ENCODE peak calls at places on chromosome 20, in nine cellular contexts. U, N, Y, O, E, H, L, S and A are unnamed samples.

GRCh38 chr20:45902199-45902701 is 9.7 kb downstream of the PLTP start:
- DNase-seq in U (no peak), N (no peak), Y (no peak), O (no peak), E (no peak), H (no peak), L (no peak), S (no peak), A (no peak)

GRCh38 chr20:59125909-59126308 is 37.7 kb upstream of the ZNF831 start:
- DNase-seq in U (no peak), N (no peak), Y (no peak), O (no peak), E (no peak), H (no peak), L (no peak), S (no peak), A (no peak)

GRCh38 chr20:58054744-58055373 is 173.6 kb downstream of the ANKRD60 start:
- DNase-seq in U (peak), N (no peak), Y (no peak), O (no peak), E (no peak), H (no peak), L (no peak), S (peak), A (no peak)

GRCh38 chr20:43528258-43528875 is 20.9 kb downstream of the L3MBTL1 start:
- DNase-seq in U (no peak), N (no peak), Y (no peak), O (no peak), E (no peak), H (no peak), L (no peak), S (no peak), A (no peak)

GRCh38 chr20:37567671-37568588 is 40.3 kb upstream of the BLCAP start:
- DNase-seq in U (no peak), N (peak), Y (no peak), O (no peak), E (peak), H (no peak), L (no peak), S (no peak), A (no peak)

GRCh38 chr20:57498425-57499400 is 26.2 kb downstream of the CTCFL start:
- DNase-seq in U (no peak), N (peak), Y (peak), O (no peak), E (peak), H (no peak), L (no peak), S (peak), A (no peak)

GRCh38 chr20:4782373-4782772 is 60.7 kb downstream of the PRND start:
- DNase-seq in U (no peak), N (no peak), Y (no peak), O (no peak), E (no peak), H (no peak), L (no peak), S (no peak), A (no peak)

GRCh38 chr20:39214778-39215177 is 252.6 kb downstream of the DHX35 start:
- DNase-seq in U (no peak), N (no peak), Y (no peak), O (no peak), E (no peak), H (no peak), L (no peak), S (no peak), A (no peak)

GRCh38 chr20:17504326-17504897 is 26.8 kb downstream of the BFSP1 start:
- DNase-seq in U (no peak), N (no peak), Y (no peak), O (no peak), E (no peak), H (no peak), L (no peak), S (peak), A (peak)

GRCh38 chr20:51087306-51087705 is 64.4 kb upstream of the KCNG1 start:
- DNase-seq in U (no peak), N (no peak), Y (no peak), O (no peak), E (no peak), H (no peak), L (no peak), S (no peak), A (no peak)

GRCh38 chr20:63366658-63367360 is 5.7 kb upstream of the CHRNA4 start:
- DNase-seq in U (no peak), N (no peak), Y (no peak), O (no peak), E (peak), H (no peak), L (no peak), S (no peak), A (no peak)

GRCh38 chr20:37880726-37881591 is 22.0 kb upstream of the VSTM2L start:
- DNase-seq in U (no peak), N (peak), Y (no peak), O (no peak), E (peak), H (no peak), L (no peak), S (no peak), A (no peak)

GRCh38 chr20:19745106-19745505 is 13.0 kb upstream of the RIN2 start:
- DNase-seq in U (no peak), N (no peak), Y (no peak), O (no peak), E (no peak), H (no peak), L (no peak), S (no peak), A (no peak)

GRCh38 chr20:24469116-24470030 is at the start of gene SYNDIG1:
- DNase-seq in U (peak), N (no peak), Y (no peak), O (no peak), E (peak), H (no peak), L (no peak), S (peak), A (no peak)

GRCh38 chr20:13677241-13677640 is 38.5 kb upstream of the TASP1 start:
- DNase-seq in U (no peak), N (no peak), Y (no peak), O (no peak), E (no peak), H (no peak), L (no peak), S (no peak), A (no peak)

GRCh38 chr20:4607287-4607713 is 114.4 kb upstream of the PRND start:
- DNase-seq in U (peak), N (no peak), Y (peak), O (peak), E (peak), H (no peak), L (peak), S (peak), A (peak)

GRCh38 chr20:50987493-50988210 is 29.0 kb downstream of the MOCS3 start:
- DNase-seq in U (peak), N (peak), Y (peak), O (peak), E (peak), H (peak), L (peak), S (peak), A (peak)

GRCh38 chr20:47611785-47612184 is 110.1 kb downstream of the NCOA3 start:
- DNase-seq in U (no peak), N (no peak), Y (no peak), O (no peak), E (no peak), H (no peak), L (no peak), S (no peak), A (no peak)

GRCh38 chr20:41437836-41438235 is 71.2 kb upstream of the EMILIN3 start:
- DNase-seq in U (no peak), N (no peak), Y (no peak), O (no peak), E (no peak), H (no peak), L (no peak), S (no peak), A (no peak)

GRCh38 chr20:58407966-58408557 is 19.0 kb downstream of the VAPB start:
- DNase-seq in U (no peak), N (no peak), Y (no peak), O (no peak), E (no peak), H (no peak), L (no peak), S (no peak), A (no peak)